ENCODE peak calls at places on chromosome 10, in four cellular contexts. K is left ventricle myocardium inferior, U is caudate nucleus, G is HEK293T. M is an unnamed sample.

GRCh38 chr10:83539528-83540308 is 599.6 kb upstream of the GHITM start:
- DNase-seq in K (peak; percentile 83), U (no peak), G (no peak), M (no peak)

GRCh38 chr10:118321724-118322575 is 20.2 kb downstream of the FAM204A start:
- DNase-seq in K (no peak), G (no peak), U (no peak), M (no peak)

GRCh38 chr10:88253622-88254021 is 329.5 kb downstream of the RNLS start:
- DNase-seq in K (no peak), U (no peak), G (no peak), M (no peak)

GRCh38 chr10:90718185-90718584 is 139.7 kb downstream of the HTR7 start:
- DNase-seq in U (no peak), K (no peak), G (no peak), M (no peak)

GRCh38 chr10:23442936-23443335 is 4.1 kb downstream of the OTUD1 start:
- DNase-seq in U (no peak), K (no peak), G (no peak), M (no peak)

GRCh38 chr10:29804025-29804852 is 169.5 kb upstream of the SVIL start:
- DNase-seq in G (no peak), K (no peak), U (peak; percentile 19), M (peak; percentile 86)

GRCh38 chr10:77578583-77579227 is 58.9 kb downstream of the KCNMA1 start:
- DNase-seq in K (no peak), G (no peak), U (no peak), M (no peak)

GRCh38 chr10:117241541-117242462 is 888 bp downstream of the SLC18A2 start:
- DNase-seq in K (no peak), U (no peak), G (no peak), M (no peak)

GRCh38 chr10:36504752-36505151 is 620.6 kb upstream of the ANKRD30A start:
- DNase-seq in G (no peak), K (no peak), U (no peak), M (no peak)

GRCh38 chr10:25029519-25029918 is 13.1 kb downstream of the THNSL1 start:
- DNase-seq in G (no peak), U (no peak), K (no peak), M (no peak)

GRCh38 chr10:32938554-32939061 is 19.4 kb downstream of the ITGB1 start:
- DNase-seq in G (no peak), K (peak; percentile 27), U (peak; percentile 53), M (no peak)

GRCh38 chr10:60312818-60313588 is 76.7 kb downstream of the ANK3 start:
- DNase-seq in K (no peak), G (no peak), U (no peak), M (no peak)

GRCh38 chr10:11625019-11625735 is 13.7 kb upstream of the USP6NL start:
- DNase-seq in U (no peak), G (no peak), K (no peak), M (no peak)

GRCh38 chr10:71694567-71694968 is 25.0 kb downstream of the C10orf105 start:
- DNase-seq in U (no peak), K (no peak), G (no peak), M (no peak)

GRCh38 chr10:3172081-3172445 is 519 bp downstream of the PITRM1 start:
- DNase-seq in U (no peak), K (no peak), G (no peak), M (no peak)

GRCh38 chr10:115050375-115050960 is 42.7 kb upstream of the ATRNL1 start:
- DNase-seq in G (no peak), U (no peak), K (no peak), M (no peak)

GRCh38 chr10:24209946-24210491 is 1.1 kb downstream of the KIAA1217 start:
- DNase-seq in G (no peak), U (peak; percentile 8), K (no peak), M (no peak)

GRCh38 chr10:21894648-21895342 is 108.7 kb downstream of the DNAJC1 start:
- DNase-seq in U (no peak), G (no peak), K (no peak), M (no peak)

GRCh38 chr10:71697938-71698709 is 21.5 kb downstream of the C10orf105 start:
- DNase-seq in U (no peak), G (no peak), K (no peak), M (no peak)

GRCh38 chr10:113958631-113959382 is 84.9 kb upstream of the ADRB1 start:
- DNase-seq in G (no peak), K (no peak), U (peak; percentile 31), M (peak; percentile 88)

GRCh38 chr10:124175701-124176100 is 82.3 kb upstream of the CHST15 start:
- DNase-seq in G (no peak), U (no peak), K (no peak), M (peak; percentile 67)

GRCh38 chr10:118800920-118801319 is 46.1 kb upstream of the CACUL1 start:
- DNase-seq in K (no peak), U (no peak), G (peak; percentile 40), M (no peak)

GRCh38 chr10:97407211-97407951 is 6.2 kb upstream of the RRP12 start:
- DNase-seq in U (peak; percentile 38), K (no peak), G (peak; percentile 85), M (no peak)

GRCh38 chr10:33187427-33187999 is 147.0 kb downstream of the NRP1 start:
- DNase-seq in G (no peak), U (no peak), K (no peak), M (peak; percentile 53)

GRCh38 chr10:98374176-98374969 is 40.6 kb downstream of the PYROXD2 start:
- DNase-seq in G (no peak), K (no peak), U (no peak), M (no peak)

M was measured in osteocyte.